ENCODE peak calls at places on chromosomes 4 and X, in four cellular contexts. Q, J, R and Y are unnamed samples.

GRCh38 chrX:129959493-129959832 is 23.0 kb upstream of the BCORL1 start:
- DNase-seq in Q (no peak), J (no peak), R (no peak), Y (no peak)

GRCh38 chr4:186128842-186129241 is 24.3 kb downstream of the FAM149A start:
- DNase-seq in Q (no peak), J (no peak), R (no peak), Y (no peak)

GRCh38 chr4:143782521-143782920 is 82.0 kb upstream of the FREM3 start:
- DNase-seq in Q (no peak), J (no peak), R (no peak), Y (no peak)

GRCh38 chr4:8729408-8730149 is 137.0 kb downstream of the CPZ start:
- DNase-seq in Q (peak), J (no peak), R (peak), Y (no peak)

GRCh38 chrX:4572652-4573051 is 859.2 kb upstream of the PRKX start:
- DNase-seq in Q (no peak), J (no peak), R (no peak), Y (no peak)

GRCh38 chrX:363621-364375 is 22.9 kb downstream of the PPP2R3B start:
- DNase-seq in Q (no peak), J (no peak), R (no peak), Y (no peak)

GRCh38 chr4:2469192-2469984 is 482 bp downstream of the RNF4 start:
- DNase-seq in Q (peak), J (peak), R (peak), Y (no peak)

GRCh38 chr4:113893546-113893945 is 85.9 kb downstream of the ARSJ start:
- DNase-seq in Q (no peak), J (peak), R (no peak), Y (no peak)

GRCh38 chr4:186485621-186486062 is 69.7 kb downstream of the MTNR1A start:
- DNase-seq in Q (no peak), J (peak), R (peak), Y (no peak)

GRCh38 chr4:55397024-55397520 is 1.3 kb downstream of the TMEM165 start:
- DNase-seq in Q (no peak), J (no peak), R (peak), Y (no peak)

GRCh38 chrX:69507500-69507789 is 3.3 kb downstream of the NALF2 start:
- DNase-seq in Q (no peak), J (no peak), R (no peak), Y (no peak)

GRCh38 chr4:48073567-48074103 is 57.1 kb downstream of the NIPAL1 start:
- DNase-seq in Q (no peak), J (no peak), R (no peak), Y (no peak)

GRCh38 chr4:98283219-98284199 is 22.3 kb downstream of the RAP1GDS1 start:
- DNase-seq in Q (no peak), J (peak), R (no peak), Y (no peak)

GRCh38 chr4:40552536-40552935 is 77.1 kb downstream of the RBM47 start:
- DNase-seq in Q (no peak), J (no peak), R (no peak), Y (no peak)

GRCh38 chr4:155571184-155571944 is 95.3 kb upstream of the GUCY1A1 start:
- DNase-seq in Q (no peak), J (no peak), R (no peak), Y (no peak)

GRCh38 chrX:63012574-63012973 is 338.6 kb downstream of the SPIN4 start:
- DNase-seq in Q (no peak), J (no peak), R (no peak), Y (no peak)

GRCh38 chr4:164815711-164816110 is 61.3 kb upstream of the APELA start:
- DNase-seq in Q (no peak), J (no peak), R (no peak), Y (no peak)

GRCh38 chr4:109414938-109415337 is 18.7 kb upstream of the SEC24B start:
- DNase-seq in Q (no peak), J (peak), R (no peak), Y (no peak)

GRCh38 chrX:47283015-47283771 is 50.4 kb downstream of the USP11 start:
- DNase-seq in Q (no peak), J (peak), R (no peak), Y (peak)

GRCh38 chr4:137523329-137523728 is 9.0 kb downstream of the PCDH18 start:
- DNase-seq in Q (no peak), J (no peak), R (no peak), Y (no peak)

GRCh38 chr4:124685851-124686250 is 26.7 kb downstream of the ANKRD50 start:
- DNase-seq in Q (no peak), J (no peak), R (no peak), Y (no peak)

GRCh38 chr4:78145622-78146021 is 88.5 kb downstream of the FRAS1 start:
- DNase-seq in Q (no peak), J (no peak), R (no peak), Y (no peak)

GRCh38 chr4:153212755-153213154 is 8.5 kb downstream of the TRIM2 start:
- DNase-seq in Q (no peak), J (no peak), R (peak), Y (no peak)

GRCh38 chrX:153723351-153724251 is 586 bp downstream of the BCAP31 start:
- DNase-seq in Q (no peak), J (peak), R (peak), Y (no peak)

GRCh38 chrX:19746919-19747671 is 140.3 kb downstream of the SH3KBP1 start:
- DNase-seq in Q (no peak), J (no peak), R (no peak), Y (no peak)

GRCh38 chrX:19747672-19748610 is 139.5 kb downstream of the SH3KBP1 start:
- DNase-seq in Q (peak), J (no peak), R (peak), Y (no peak)

GRCh38 chrX:19750028-19750786 is 137.2 kb downstream of the SH3KBP1 start:
- DNase-seq in Q (no peak), J (no peak), R (no peak), Y (no peak)

GRCh38 chrX:19751068-19751467 is 136.3 kb downstream of the SH3KBP1 start:
- DNase-seq in Q (no peak), J (no peak), R (no peak), Y (no peak)

DNA sequence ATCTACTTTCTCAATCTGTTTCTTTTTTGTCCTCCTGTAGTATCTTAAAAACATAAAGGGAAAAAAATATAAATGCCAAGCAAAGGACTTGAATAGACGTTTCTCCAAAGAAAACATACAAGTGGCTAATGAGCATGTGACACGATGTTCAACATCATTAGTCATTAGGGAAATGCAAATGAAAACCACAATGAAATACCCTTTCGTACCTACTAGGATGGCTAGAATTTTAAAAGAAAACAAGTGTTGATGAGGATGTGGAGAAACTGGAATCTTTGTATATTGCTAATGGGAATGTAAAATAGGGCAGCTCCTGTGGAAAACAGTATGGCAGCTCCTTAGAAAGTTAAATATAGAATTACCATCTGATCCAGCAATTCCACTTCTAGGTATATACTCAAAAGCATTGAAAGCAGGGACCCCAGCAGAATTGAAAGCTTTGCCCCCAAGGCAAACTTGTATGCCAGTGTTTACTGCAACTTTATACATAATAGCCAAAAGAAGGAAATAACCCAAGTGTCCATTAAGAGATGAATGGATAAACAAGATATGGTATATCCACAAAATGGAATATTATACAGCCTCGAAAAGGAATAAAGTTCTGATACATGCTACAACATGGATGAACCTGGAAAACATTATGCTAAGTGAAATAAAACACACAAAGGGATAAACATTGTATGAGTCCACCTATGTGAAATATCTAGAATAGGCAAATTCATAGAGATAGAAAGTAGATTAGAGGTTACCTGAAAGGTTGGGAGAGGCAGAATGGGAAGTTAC is 138.3 kb downstream of the SH3KBP1 start:
- DNase-seq in Q (no peak), J (no peak), R (no peak), Y (no peak)
- H3K4me3 ChIP-seq in Q (no peak), J (no peak), R (no peak), Y (no peak)

GRCh38 chr4:146333187-146333894 is 119.0 kb downstream of the REELD1 start:
- DNase-seq in Q (no peak), J (peak), R (no peak), Y (peak)
- H3K4me3 ChIP-seq in Q (no peak), J (peak), R (no peak), Y (peak)

DNA sequence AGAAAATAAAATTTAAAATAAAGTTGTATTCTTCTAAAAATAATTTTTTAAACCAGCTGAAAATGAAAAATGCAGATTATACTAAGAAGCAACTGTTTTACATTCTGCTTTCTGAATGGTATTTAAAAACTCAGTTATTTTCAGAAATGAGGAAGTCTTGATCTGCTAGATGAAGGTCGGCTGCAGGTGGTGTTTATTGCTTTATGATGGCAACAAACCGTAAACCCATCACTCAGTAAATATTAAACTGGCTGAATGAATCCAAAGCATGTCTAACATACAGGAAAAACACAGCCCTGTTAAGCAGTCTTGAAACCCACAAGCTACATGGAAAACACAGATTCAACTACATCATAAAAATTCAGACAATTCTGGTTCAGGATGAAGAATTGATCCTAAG is 29.3 kb downstream of the DYNLT3 start:
- DNase-seq in Q (no peak), J (no peak), R (no peak), Y (no peak)
- H3K4me3 ChIP-seq in Q (no peak), J (no peak), R (no peak), Y (no peak)

GRCh38 chrX:64342811-64343210 is 52.4 kb downstream of the MTMR8 start:
- DNase-seq in Q (no peak), J (no peak), R (no peak), Y (no peak)
- H3K4me3 ChIP-seq in Q (no peak), J (no peak), R (no peak), Y (no peak)